ENCODE peak calls at places on chromosomes 1 and 21, in eight cellular contexts. N is germinal center, Y is sciatic nerve, B is NCI-H146, C is cardiac muscle cell, Z is body of pancreas, G is NCI-H510A treated with DMSO at 0.1 percent for 48 hours, M is DND-41. V is an unnamed sample.
A peak's percentile ranks its signal among the peaks of the same experiment; 100 is the strongest.

GRCh38 chr1:246815693-246816270 is 91.6 kb downstream of the SCCPDH start:
- DNase-seq in N (no peak), Y (no peak), B (no peak), C (no peak), Z (no peak), G (no peak), M (no peak), V (no peak)

GRCh38 chr1:9095818-9096217 is 26.4 kb upstream of the SLC2A5 start:
- DNase-seq in N (no peak), Y (no peak), B (no peak), C (no peak), Z (no peak), G (no peak), M (no peak), V (no peak)

GRCh38 chr1:160437432-160438319 is 37.3 kb downstream of the VANGL2 start:
- DNase-seq in N (no peak), Y (no peak), B (no peak), C (no peak), Z (no peak), G (no peak), M (peak; percentile 53), V (no peak)

GRCh38 chr1:36542024-36542961 is 59.6 kb upstream of the CSF3R start:
- DNase-seq in N (no peak), Y (no peak), B (peak; percentile 31), C (no peak), Z (no peak), G (peak; percentile 68), M (no peak), V (no peak)

GRCh38 chr21:37200641-37201480 is 66.3 kb downstream of the VPS26C start:
- DNase-seq in N (no peak), Y (no peak), B (no peak), C (no peak), Z (no peak), G (no peak), M (no peak), V (no peak)

GRCh38 chr1:176157995-176158394 is 49.1 kb downstream of the COP1 start:
- DNase-seq in N (no peak), Y (no peak), B (no peak), C (no peak), Z (no peak), G (no peak), M (no peak), V (no peak)

GRCh38 chr1:206111528-206111927 is 5.7 kb downstream of the AVPR1B start:
- DNase-seq in N (no peak), Y (no peak), B (no peak), C (no peak), Z (no peak), G (no peak), M (no peak), V (no peak)

GRCh38 chr1:177219458-177220390 is 49.0 kb downstream of the BRINP2 start:
- DNase-seq in N (no peak), Y (no peak), B (no peak), C (peak; percentile 46), Z (no peak), G (no peak), M (no peak), V (no peak)

GRCh38 chr1:154866995-154867795 is 2.9 kb downstream of the KCNN3 start:
- DNase-seq in N (no peak), Y (no peak), B (peak; percentile 56), C (peak; percentile 38), Z (peak; percentile 23), G (no peak), M (no peak), V (no peak)

GRCh38 chr1:98502937-98503336 is 158.6 kb upstream of the SNX7 start:
- DNase-seq in N (no peak), Y (no peak), B (no peak), C (no peak), Z (no peak), G (no peak), M (no peak), V (no peak)

GRCh38 chr1:51222809-51223208 is 13.3 kb upstream of the RNF11 start:
- DNase-seq in N (no peak), Y (no peak), B (no peak), C (no peak), Z (no peak), G (no peak), M (no peak), V (no peak)

GRCh38 chr1:213120386-213120785 is 69.3 kb downstream of the RPS6KC1 start:
- DNase-seq in N (no peak), Y (no peak), B (no peak), C (no peak), Z (no peak), G (no peak), M (no peak), V (no peak)

GRCh38 chr1:86933562-86934377 is 19.3 kb downstream of the HS2ST1 start:
- DNase-seq in N (no peak), Y (no peak), B (peak; percentile 30), C (peak; percentile 50), Z (no peak), G (peak; percentile 57), M (no peak), V (no peak)

GRCh38 chr1:221912230-221912629 is 170.3 kb upstream of the DUSP10 start:
- DNase-seq in N (no peak), Y (no peak), B (no peak), C (no peak), Z (no peak), G (no peak), M (no peak), V (no peak)

GRCh38 chr1:180181996-180182675 is 27.5 kb downstream of the QSOX1 start:
- DNase-seq in N (no peak), Y (no peak), B (no peak), C (no peak), Z (no peak), G (no peak), M (no peak), V (no peak)